ENCODE peak calls at places on chromosomes 3 and 15, in seven cellular contexts. G is LNCaP clone FGC, S is GM12864, A is RWPE2, O is AG04449, Q is neural progenitor cell, T is choroid plexus epithelial cell. U is an unnamed sample.

GRCh38 chr3:162354343-162354742 is 857.7 kb downstream of the OTOL1 start:
- DNase-seq in G (no peak), S (no peak), A (no peak), O (peak), Q (no peak), T (peak), U (no peak)

GRCh38 chr3:17372811-17373210 is 369.6 kb downstream of the TBC1D5 start:
- DNase-seq in G (peak), S (no peak), A (no peak), O (no peak), Q (no peak), T (peak), U (no peak)

GRCh38 chr15:79881254-79881653 is 15.6 kb downstream of the MTHFS start:
- DNase-seq in G (no peak), S (no peak), A (no peak), O (no peak), Q (no peak), T (no peak), U (no peak)

GRCh38 chr15:45583731-45584639 is 3.2 kb upstream of the BLOC1S6 start:
- DNase-seq in G (no peak), S (no peak), A (no peak), O (no peak), Q (no peak), T (no peak), U (no peak)

GRCh38 chr3:196517919-196518318 is 2.8 kb upstream of the SMCO1 start:
- DNase-seq in G (peak), S (no peak), A (no peak), O (no peak), Q (no peak), T (no peak), U (no peak)

GRCh38 chr3:21462151-21462550 is 288.9 kb downstream of the ZNF385D start:
- DNase-seq in G (no peak), S (no peak), A (no peak), O (no peak), Q (no peak), T (no peak), U (no peak)

GRCh38 chr3:150925751-150926201 is 20.5 kb upstream of the MINDY4B start:
- DNase-seq in G (peak), S (no peak), A (no peak), O (no peak), Q (peak), T (peak), U (no peak)

GRCh38 chr3:85254738-85255137 is 295.9 kb downstream of the CADM2 start:
- DNase-seq in G (no peak), S (no peak), A (no peak), O (no peak), Q (no peak), T (no peak), U (no peak)

GRCh38 chr15:101170568-101171350 is 81.1 kb downstream of the CHSY1 start:
- DNase-seq in G (no peak), S (no peak), A (peak), O (no peak), Q (no peak), T (peak), U (peak)

GRCh38 chr3:40782086-40782721 is 257.4 kb downstream of the ZNF621 start:
- DNase-seq in G (no peak), S (no peak), A (no peak), O (no peak), Q (no peak), T (peak), U (no peak)

GRCh38 chr3:141425523-141426233 is 57.4 kb downstream of the ZBTB38 start:
- DNase-seq in G (no peak), S (no peak), A (no peak), O (no peak), Q (no peak), T (no peak), U (no peak)

GRCh38 chr3:124559650-124560405 is 170.4 kb upstream of the UMPS start:
- DNase-seq in G (peak), S (peak), A (no peak), O (peak), Q (peak), T (peak), U (peak)

GRCh38 chr3:141412087-141412935 is 44.0 kb downstream of the ZBTB38 start:
- DNase-seq in G (no peak), S (no peak), A (no peak), O (no peak), Q (peak), T (peak), U (peak)

GRCh38 chr3:16741103-16741758 is 136.0 kb upstream of the DAZL start:
- DNase-seq in G (no peak), S (no peak), A (no peak), O (peak), Q (no peak), T (peak), U (peak)

GRCh38 chr15:52134502-52135144 is 22.0 kb upstream of the BCL2L10 start:
- DNase-seq in G (no peak), S (no peak), A (no peak), O (no peak), Q (no peak), T (no peak), U (no peak)

GRCh38 chr3:68931406-68932149 is 769 bp downstream of the TAFA4 start:
- DNase-seq in G (no peak), S (no peak), A (no peak), O (no peak), Q (peak), T (no peak), U (no peak)

GRCh38 chr15:29046946-29047345 is 161.2 kb downstream of the APBA2 start:
- DNase-seq in G (no peak), S (no peak), A (no peak), O (no peak), Q (no peak), T (no peak), U (no peak)

GRCh38 chr3:129240436-129240835 is 9.0 kb upstream of the COPG1 start:
- DNase-seq in G (no peak), S (no peak), A (no peak), O (no peak), Q (no peak), T (no peak), U (no peak)

GRCh38 chr15:49155834-49156627 is 632 bp upstream of the COPS2 start:
- DNase-seq in G (no peak), S (no peak), A (no peak), O (no peak), Q (peak), T (peak), U (no peak)

GRCh38 chr15:83904107-83904720 is 250.3 kb downstream of the ADAMTSL3 start:
- DNase-seq in G (no peak), S (no peak), A (no peak), O (no peak), Q (no peak), T (peak), U (peak)

GRCh38 chr3:29185706-29186105 is 95.2 kb upstream of the RBMS3 start:
- DNase-seq in G (no peak), S (no peak), A (no peak), O (no peak), Q (no peak), T (peak), U (no peak)

GRCh38 chr3:156770699-156771414 is 55.3 kb upstream of the LEKR1 start:
- DNase-seq in G (no peak), S (no peak), A (no peak), O (no peak), Q (no peak), T (no peak), U (no peak)

GRCh38 chr3:98329392-98330124 is 24.1 kb upstream of the OR5K4 start:
- DNase-seq in G (peak), S (peak), A (no peak), O (no peak), Q (peak), T (peak), U (no peak)

GRCh38 chr15:40365016-40365415 is 7.0 kb downstream of the DISP2 start:
- DNase-seq in G (no peak), S (no peak), A (no peak), O (no peak), Q (no peak), T (no peak), U (no peak)

GRCh38 chr3:39279745-39280517 is at the start of gene CX3CR1:
- DNase-seq in G (no peak), S (no peak), A (no peak), O (no peak), Q (no peak), T (no peak), U (no peak)

GRCh38 chr15:52912172-52912571 is 122.0 kb upstream of the ONECUT1 start:
- DNase-seq in G (no peak), S (no peak), A (no peak), O (no peak), Q (peak), T (no peak), U (no peak)

GRCh38 chr15:75186044-75186443 is 15.6 kb upstream of the C15orf39 start:
- DNase-seq in G (no peak), S (no peak), A (peak), O (no peak), Q (no peak), T (no peak), U (no peak)

GRCh38 chr3:60912876-60913275 is 338.4 kb downstream of the FHIT start:
- DNase-seq in G (no peak), S (no peak), A (no peak), O (no peak), Q (no peak), T (no peak), U (no peak)

GRCh38 chr3:72145506-72146380 is 360.8 kb upstream of the PROK2 start:
- DNase-seq in G (no peak), S (no peak), A (no peak), O (peak), Q (peak), T (peak), U (no peak)

GRCh38 chr15:99447497-99448371 is 118.0 kb upstream of the MEF2A start:
- DNase-seq in G (no peak), S (no peak), A (peak), O (no peak), Q (no peak), T (peak), U (no peak)

GRCh38 chr15:74272812-74273211 is 36.7 kb downstream of the CCDC33 start:
- DNase-seq in G (no peak), S (no peak), A (no peak), O (no peak), Q (no peak), T (no peak), U (no peak)

GRCh38 chr3:53116956-53117355 is 13.3 kb downstream of the RFT1 start:
- DNase-seq in G (no peak), S (no peak), A (no peak), O (no peak), Q (no peak), T (no peak), U (no peak)

GRCh38 chr3:59189561-59190338 is 139.9 kb upstream of the CFAP20DC start:
- DNase-seq in G (no peak), S (no peak), A (no peak), O (no peak), Q (no peak), T (no peak), U (no peak)

GRCh38 chr15:86634146-86634545 is 554.5 kb downstream of the AGBL1 start:
- DNase-seq in G (no peak), S (no peak), A (no peak), O (no peak), Q (no peak), T (no peak), U (no peak)

GRCh38 chr15:99566157-99566900 is 545 bp downstream of the MEF2A start:
- DNase-seq in G (no peak), S (no peak), A (no peak), O (no peak), Q (peak), T (no peak), U (no peak)

GRCh38 chr3:155891341-155891740 is 20.9 kb downstream of the GMPS start:
- DNase-seq in G (no peak), S (no peak), A (no peak), O (no peak), Q (no peak), T (no peak), U (no peak)

GRCh38 chr3:9293066-9293465 is 43.6 kb upstream of the SRGAP3 start:
- DNase-seq in G (no peak), S (no peak), A (no peak), O (no peak), Q (no peak), T (no peak), U (no peak)

GRCh38 chr15:85475317-85475701 is 94.9 kb downstream of the AKAP13 start:
- DNase-seq in G (no peak), S (peak), A (no peak), O (no peak), Q (no peak), T (no peak), U (no peak)
- H3K4me3 ChIP-seq in G (no peak), S (peak), A (no peak), O (no peak), Q (no peak), T (no peak), U (no peak)

DNA sequence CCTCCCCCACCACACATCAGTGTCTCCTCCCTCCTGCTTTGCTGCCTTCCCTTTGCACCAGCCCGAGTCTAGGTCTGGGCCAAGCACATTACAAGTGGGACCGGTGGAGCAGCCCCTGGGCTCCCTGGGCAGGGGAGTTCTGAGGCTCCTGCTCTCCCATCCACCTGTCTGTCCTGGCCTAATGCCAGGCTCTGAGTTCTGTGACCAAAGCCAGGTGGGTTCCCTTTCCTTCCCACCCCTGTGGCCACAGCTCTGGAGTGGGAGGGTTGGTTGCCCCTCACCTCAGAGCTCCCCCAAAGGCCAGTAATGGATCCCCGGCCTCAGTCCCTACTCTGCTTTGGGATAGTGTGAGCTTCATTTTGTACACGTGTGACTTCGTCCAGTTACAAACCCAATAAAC is 2.3 kb upstream of the ABCF3 start:
- DNase-seq in G (no peak), S (no peak), A (no peak), O (no peak), Q (no peak), T (no peak), U (no peak)
- H3K4me3 ChIP-seq in G (no peak), S (no peak), A (no peak), O (no peak), Q (no peak), T (no peak), U (no peak)

GRCh38 chr3:147391726-147392082 is 14.6 kb downstream of the ZIC4 start:
- DNase-seq in G (no peak), S (no peak), A (no peak), O (no peak), Q (no peak), T (peak), U (no peak)
- H3K4me3 ChIP-seq in G (no peak), S (no peak), A (no peak), O (peak), Q (peak), T (peak), U (peak)

GRCh38 chr3:177618873-177619771 is 421.8 kb upstream of the TBL1XR1 start:
- DNase-seq in G (peak), S (no peak), A (no peak), O (no peak), Q (no peak), T (peak), U (no peak)
- H3K4me3 ChIP-seq in G (no peak), S (no peak), A (no peak), O (no peak), Q (no peak), T (no peak), U (no peak)

DNA sequence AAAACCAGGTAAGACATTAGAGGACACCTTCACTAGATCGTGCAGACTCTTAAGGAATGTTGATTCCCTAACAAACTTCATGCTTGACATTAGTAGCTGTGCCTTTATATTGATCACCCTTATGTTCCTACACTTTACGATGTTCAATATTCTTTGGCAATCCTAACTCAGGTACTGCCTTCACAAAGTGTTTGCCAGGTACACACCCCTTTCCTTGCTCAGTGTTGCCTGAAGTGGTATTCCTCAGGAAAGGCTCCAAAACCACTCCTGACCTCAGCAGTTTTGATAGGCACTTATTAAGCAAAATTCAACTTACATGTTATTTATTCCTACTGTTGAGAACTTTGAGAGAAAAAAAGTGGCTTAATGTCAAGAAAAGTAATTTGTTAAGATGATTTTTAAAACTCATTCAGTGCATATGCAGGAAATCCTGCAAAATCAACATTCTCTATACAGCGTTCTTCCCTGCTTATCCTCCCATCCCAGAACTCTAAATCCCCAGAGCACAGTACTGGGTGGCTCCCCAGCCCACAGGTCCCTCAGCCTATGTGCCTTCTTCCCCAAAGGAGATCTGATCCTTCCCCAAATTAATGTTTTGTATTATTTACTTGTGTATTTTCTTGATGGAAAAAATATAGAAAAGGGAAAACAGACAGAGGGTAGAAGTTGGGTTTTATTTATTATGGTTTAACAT is 260.7 kb downstream of the MECOM start:
- DNase-seq in G (no peak), S (no peak), A (no peak), O (no peak), Q (no peak), T (no peak), U (no peak)
- H3K4me3 ChIP-seq in G (no peak), S (no peak), A (no peak), O (no peak), Q (no peak), T (no peak), U (no peak)

GRCh38 chr3:25427155-25428002 is 684 bp upstream of the RARB start:
- DNase-seq in G (no peak), S (no peak), A (no peak), O (no peak), Q (no peak), T (peak), U (no peak)
- H3K4me3 ChIP-seq in G (no peak), S (no peak), A (peak), O (peak), Q (peak), T (peak), U (peak)

DNA sequence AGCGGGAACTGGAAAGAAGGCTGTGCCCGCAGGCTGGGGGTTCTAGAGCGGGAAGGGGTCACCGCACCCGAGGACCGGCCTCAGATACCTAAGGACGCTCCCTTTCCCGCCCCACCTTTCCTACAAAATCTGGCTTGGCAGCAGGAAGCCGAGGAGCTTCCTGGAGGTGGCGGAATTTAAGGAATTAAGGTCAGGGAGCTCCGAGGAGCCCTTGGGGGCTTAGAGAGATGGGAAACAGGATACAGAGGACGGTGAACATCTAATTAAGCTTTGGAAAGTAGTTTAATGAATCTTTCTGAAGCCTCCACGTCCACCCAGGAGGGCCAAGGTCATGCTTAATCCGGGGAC is 507 bp upstream of the AP3B2 start:
- DNase-seq in G (no peak), S (no peak), A (no peak), O (no peak), Q (peak), T (no peak), U (no peak)
- H3K4me3 ChIP-seq in G (peak), S (peak), A (peak), O (peak), Q (peak), T (peak), U (peak)

U was measured in tibial nerve.